ENCODE peak calls at places on chromosome 13, in seven cellular contexts. H, A, R, T, S, K and L are unnamed samples.

GRCh38 chr13:50149143-50149703 is 134.0 kb downstream of the KCNRG start:
- DNase-seq in R (no peak), K (no peak), S (no peak), H (no peak), A (no peak), T (no peak), L (no peak)

GRCh38 chr13:44238011-44238421 is 135.6 kb upstream of the SERP2 start:
- DNase-seq in R (no peak), T (no peak), K (no peak), H (no peak), A (no peak), S (peak; percentile 48), L (no peak)

GRCh38 chr13:101893021-101893420 is 440.5 kb downstream of the ITGBL1 start:
- DNase-seq in K (no peak), H (no peak), T (no peak), R (no peak), A (no peak), S (no peak), L (no peak)

GRCh38 chr13:64130600-64130999 is 2715.0 kb upstream of the PCDH20 start:
- DNase-seq in R (no peak), H (no peak), T (peak; percentile 7), A (no peak), S (no peak), K (no peak), L (no peak)

GRCh38 chr13:80040219-80040976 is 300.5 kb downstream of the SPRY2 start:
- DNase-seq in R (no peak), H (peak; percentile 88), A (no peak), T (no peak), S (peak; percentile 80), K (peak; percentile 28), L (no peak)

GRCh38 chr13:67771106-67771505 is 541.0 kb upstream of the PCDH9 start:
- DNase-seq in H (no peak), T (no peak), K (no peak), R (no peak), A (no peak), S (no peak), L (no peak)

GRCh38 chr13:43113603-43114002 is 90.2 kb downstream of the DNAJC15 start:
- DNase-seq in T (no peak), R (no peak), H (no peak), S (no peak), A (no peak), K (no peak), L (no peak)

GRCh38 chr13:107421028-107421427 is 794.3 kb downstream of the LIG4 start:
- DNase-seq in H (no peak), S (no peak), T (no peak), R (no peak), K (no peak), A (no peak), L (no peak)

GRCh38 chr13:113224486-113224885 is 15.1 kb downstream of the CUL4A start:
- DNase-seq in R (no peak), A (no peak), K (no peak), S (no peak), T (peak; percentile 55), H (no peak), L (no peak)